ENCODE peak calls at places on chromosome 13, in nine cellular contexts. V is body of pancreas, F is heart left ventricle, K is ovary, H is vagina, Z is H54, T is tibial nerve, B is K562, Q is NB4. G is an unnamed sample.

GRCh38 chr13:109666656-109667448 is 119.5 kb downstream of the IRS2 start:
- DNase-seq in V (no peak), F (no peak), K (no peak), H (no peak), Z (peak; percentile 30), T (no peak), B (no peak), Q (no peak), G (no peak)

GRCh38 chr13:23020246-23020843 is 160.4 kb upstream of the SGCG start:
- DNase-seq in V (peak; percentile 41), F (no peak), K (peak; percentile 19), H (no peak), Z (no peak), T (peak; percentile 39), B (peak; percentile 26), Q (peak; percentile 69), G (peak; percentile 62)

GRCh38 chr13:24671367-24672117 is 8.7 kb upstream of the ATP12A start:
- DNase-seq in V (no peak), F (no peak), K (peak; percentile 20), H (no peak), Z (peak; percentile 50), T (no peak), B (peak; percentile 22), Q (peak; percentile 53), G (peak; percentile 31)

GRCh38 chr13:107928762-107929161 is 286.6 kb downstream of the LIG4 start:
- DNase-seq in V (no peak), F (no peak), K (no peak), H (no peak), Z (no peak), T (no peak), B (peak; percentile 37), Q (no peak), G (no peak)

GRCh38 chr13:47932953-47933687 is 68.0 kb downstream of the SUCLA2 start:
- DNase-seq in V (no peak), F (no peak), K (no peak), H (no peak), Z (no peak), T (no peak), B (no peak), Q (peak; percentile 42), G (no peak)

GRCh38 chr13:75219479-75220237 is 262.3 kb downstream of the TBC1D4 start:
- DNase-seq in V (peak; percentile 80), F (peak; percentile 71), K (peak; percentile 65), H (no peak), Z (peak; percentile 68), T (peak; percentile 69), B (peak; percentile 72), Q (peak; percentile 71), G (peak; percentile 79)

GRCh38 chr13:21360463-21360862 is 98.6 kb downstream of the ZDHHC20 start:
- DNase-seq in V (no peak), F (no peak), K (no peak), H (no peak), Z (no peak), T (no peak), B (no peak), Q (no peak), G (no peak)

GRCh38 chr13:101792189-101792588 is 339.7 kb downstream of the ITGBL1 start:
- DNase-seq in V (no peak), F (no peak), K (no peak), H (no peak), Z (no peak), T (no peak), B (no peak), Q (no peak), G (no peak)

GRCh38 chr13:25719666-25720065 is 332.1 kb downstream of the SHISA2 start:
- DNase-seq in V (no peak), F (no peak), K (no peak), H (no peak), Z (no peak), T (no peak), B (no peak), Q (no peak), G (no peak)

GRCh38 chr13:72437458-72437857 is 290.0 kb downstream of the MZT1 start:
- DNase-seq in V (no peak), F (no peak), K (no peak), H (no peak), Z (no peak), T (no peak), B (no peak), Q (peak; percentile 4), G (no peak)

GRCh38 chr13:32224916-32225315 is 90.2 kb downstream of the ZAR1L start:
- DNase-seq in V (no peak), F (no peak), K (no peak), H (no peak), Z (no peak), T (no peak), B (no peak), Q (no peak), G (no peak)

GRCh38 chr13:27852491-27852890 is 60.2 kb downstream of the GSX1 start:
- DNase-seq in V (no peak), F (no peak), K (no peak), H (no peak), Z (no peak), T (no peak), B (no peak), Q (no peak), G (no peak)

GRCh38 chr13:106232680-106233079 is 302.8 kb downstream of the EFNB2 start:
- DNase-seq in V (no peak), F (no peak), K (no peak), H (no peak), Z (no peak), T (no peak), B (no peak), Q (no peak), G (no peak)

GRCh38 chr13:66899955-66900354 is 330.2 kb downstream of the PCDH9 start:
- DNase-seq in V (no peak), F (no peak), K (no peak), H (no peak), Z (no peak), T (no peak), B (no peak), Q (no peak), G (no peak)

GRCh38 chr13:107331359-107331758 is 763.4 kb upstream of the ARGLU1 start:
- DNase-seq in V (no peak), F (no peak), K (no peak), H (no peak), Z (no peak), T (no peak), B (no peak), Q (no peak), G (no peak)

GRCh38 chr13:77176350-77176749 is 149.4 kb upstream of the FBXL3 start:
- DNase-seq in V (no peak), F (no peak), K (no peak), H (no peak), Z (peak; percentile 3), T (no peak), B (no peak), Q (no peak), G (no peak)

GRCh38 chr13:111547726-111548273 is 227.4 kb downstream of the TEX29 start:
- DNase-seq in V (no peak), F (no peak), K (no peak), H (no peak), Z (no peak), T (no peak), B (no peak), Q (no peak), G (no peak)

DNA sequence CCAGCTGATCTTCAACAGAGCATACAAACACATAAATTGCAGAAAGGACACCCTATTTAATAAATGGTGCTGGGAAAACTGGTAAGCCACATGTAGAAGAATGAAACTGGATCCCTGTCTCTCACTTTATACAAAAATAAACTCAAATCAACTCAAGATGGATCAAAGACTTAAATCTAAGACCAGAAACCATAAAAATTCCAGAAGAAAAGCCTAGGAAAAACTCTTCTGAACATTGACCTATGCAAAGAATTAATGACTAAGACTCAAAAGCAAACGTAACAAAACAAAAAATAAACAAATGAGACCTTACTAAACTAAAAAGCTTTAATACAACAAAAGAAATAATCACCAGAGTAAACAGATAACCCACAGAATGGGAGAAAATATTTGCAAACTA is 74.5 kb upstream of the ABCC4 start:
- DNase-seq in V (no peak), F (no peak), K (no peak), H (no peak), Z (no peak), T (no peak), B (no peak), Q (no peak), G (no peak)
- TF ChIP-seq POLR2A in V (no peak), F (no peak), K (no peak), H (no peak), Z (no peak), T (no peak), B (no peak), Q (no peak), G (no peak)

GRCh38 chr13:99301056-99301838 is 6.0 kb downstream of the GPR183 start:
- DNase-seq in V (no peak), F (no peak), K (no peak), H (no peak), Z (no peak), T (no peak), B (no peak), Q (no peak), G (no peak)
- TF ChIP-seq POLR2A in V (no peak), F (no peak), K (no peak), H (no peak), Z (no peak), T (no peak), B (no peak), Q (no peak), G (no peak)

GRCh38 chr13:93227906-93228801 is 1.5 kb downstream of the GPC6 start:
- DNase-seq in V (no peak), F (peak; percentile 48), K (peak; percentile 58), H (no peak), Z (peak; percentile 35), T (peak; percentile 22), B (peak; percentile 79), Q (no peak), G (peak; percentile 31)
- TF ChIP-seq POLR2A in V (no peak), F (no peak), K (no peak), H (no peak), Z (no peak), T (no peak), B (no peak), Q (no peak), G (no peak)

DNA sequence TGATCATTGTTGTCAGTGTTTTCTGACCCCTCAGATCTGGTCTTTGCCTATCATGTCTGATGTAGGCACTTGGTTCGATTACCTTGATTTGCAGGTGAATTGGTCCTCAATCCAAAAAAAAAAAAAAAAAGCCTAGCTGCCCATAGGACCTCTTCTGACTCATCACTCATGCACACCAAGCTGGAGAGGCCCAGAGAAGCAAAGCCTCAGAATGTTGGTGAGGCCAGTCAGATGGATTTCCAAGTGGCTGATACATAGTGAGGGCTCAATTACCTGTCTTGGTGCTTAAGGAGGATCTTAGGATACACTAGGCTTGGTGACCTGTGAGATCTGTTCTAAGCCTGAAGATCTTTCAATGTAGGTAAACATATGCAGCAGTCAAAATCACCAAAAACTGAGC is 80.0 kb upstream of the RAP2A start:
- DNase-seq in V (no peak), F (no peak), K (no peak), H (no peak), Z (no peak), T (no peak), B (no peak), Q (no peak), G (no peak)
- TF ChIP-seq POLR2A in V (no peak), F (no peak), K (no peak), H (no peak), Z (no peak), T (no peak), B (no peak), Q (no peak), G (no peak)